ENCODE peak calls at places on chromosomes 11 and 22, in four cellular contexts. X is activated CD4-positive, CD25-positive, alpha-beta regulatory T cell; H is NCI-H1105; P is GM19239. B is an unnamed sample.

GRCh38 chr11:76263657-76264056 is 57.4 kb upstream of the WNT11 start:
- DNase-seq in X (no peak), H (no peak), P (no peak), B (no peak)

GRCh38 chr22:21764038-21764804 is 28.6 kb upstream of the YPEL1 start:
- DNase-seq in X (no peak), H (no peak), P (no peak), B (no peak)

GRCh38 chr11:13102865-13103539 is 93.9 kb downstream of the RASSF10 start:
- DNase-seq in X (no peak), H (no peak), P (no peak), B (no peak)

GRCh38 chr22:44202261-44202789 is 21.6 kb downstream of the PARVG start:
- DNase-seq in X (no peak), H (no peak), P (no peak), B (no peak)

GRCh38 chr11:95703059-95703458 is 86.5 kb downstream of the FAM76B start:
- DNase-seq in X (no peak), H (no peak), P (no peak), B (no peak)

GRCh38 chr11:72705442-72706365 is 31.5 kb upstream of the PDE2A start:
- DNase-seq in X (no peak), H (no peak), P (no peak), B (no peak)

GRCh38 chr11:77146261-77147035 is 18.4 kb downstream of the MYO7A start:
- DNase-seq in X (no peak), H (no peak), P (no peak), B (no peak)

GRCh38 chr11:128933481-128934178 is 9.0 kb downstream of the TP53AIP1 start:
- DNase-seq in X (no peak), H (no peak), P (no peak), B (no peak)

B was measured in GM12892.